ENCODE peak calls at places on chromosomes 2 and 18, in nine cellular contexts. One of them, this sample, is unnamed.

GRCh38 chr2:11212645-11213044 is 57.4 kb downstream of the SLC66A3 start:
- DNase-seq in astrocyte: peak
- DNase-seq in uterus: no peak
- DNase-seq in breast epithelium: no peak
- DNase-seq in CD8-positive, alpha-beta T cell: no peak
- DNase-seq in Panc1: no peak
- DNase-seq in aorta: no peak
- DNase-seq in thoracic aorta: no peak
- DNase-seq in mesenchymal stem cell: no peak
- DNase-seq in this sample: no peak

GRCh38 chr2:223465793-223466192 is 136.4 kb downstream of the SCG2 start:
- DNase-seq in CD8-positive, alpha-beta T cell: no peak
- DNase-seq in mesenchymal stem cell: peak
- DNase-seq in breast epithelium: peak
- DNase-seq in uterus: peak
- DNase-seq in Panc1: no peak
- DNase-seq in aorta: peak
- DNase-seq in astrocyte: peak
- DNase-seq in thoracic aorta: peak
- DNase-seq in this sample: peak

GRCh38 chr2:171013851-171014250 is 84.8 kb downstream of the GORASP2 start:
- DNase-seq in mesenchymal stem cell: no peak
- DNase-seq in thoracic aorta: no peak
- DNase-seq in aorta: no peak
- DNase-seq in breast epithelium: no peak
- DNase-seq in CD8-positive, alpha-beta T cell: no peak
- DNase-seq in Panc1: no peak
- DNase-seq in uterus: no peak
- DNase-seq in astrocyte: no peak
- DNase-seq in this sample: no peak

GRCh38 chr18:7232218-7232617 is 1.3 kb downstream of the LRRC30 start:
- DNase-seq in Panc1: no peak
- DNase-seq in breast epithelium: no peak
- DNase-seq in thoracic aorta: no peak
- DNase-seq in aorta: no peak
- DNase-seq in astrocyte: no peak
- DNase-seq in mesenchymal stem cell: no peak
- DNase-seq in CD8-positive, alpha-beta T cell: no peak
- DNase-seq in uterus: no peak
- DNase-seq in this sample: no peak

GRCh38 chr18:62717850-62718229 is 2.5 kb downstream of the PHLPP1 start:
- DNase-seq in mesenchymal stem cell: peak
- DNase-seq in astrocyte: peak
- DNase-seq in thoracic aorta: no peak
- DNase-seq in CD8-positive, alpha-beta T cell: no peak
- DNase-seq in breast epithelium: no peak
- DNase-seq in uterus: no peak
- DNase-seq in aorta: no peak
- DNase-seq in Panc1: no peak
- DNase-seq in this sample: no peak

GRCh38 chr18:8998481-8999217 is 103.8 kb upstream of the NDUFV2 start:
- DNase-seq in astrocyte: peak
- DNase-seq in uterus: no peak
- DNase-seq in CD8-positive, alpha-beta T cell: no peak
- DNase-seq in thoracic aorta: no peak
- DNase-seq in Panc1: no peak
- DNase-seq in breast epithelium: no peak
- DNase-seq in mesenchymal stem cell: no peak
- DNase-seq in aorta: no peak
- DNase-seq in this sample: no peak

GRCh38 chr2:29455202-29455885 is 340.1 kb downstream of the CLIP4 start:
- DNase-seq in CD8-positive, alpha-beta T cell: no peak
- DNase-seq in breast epithelium: no peak
- DNase-seq in mesenchymal stem cell: peak
- DNase-seq in uterus: no peak
- DNase-seq in aorta: no peak
- DNase-seq in thoracic aorta: no peak
- DNase-seq in astrocyte: no peak
- DNase-seq in Panc1: no peak
- DNase-seq in this sample: no peak

GRCh38 chr2:98333922-98334321 is 12.3 kb upstream of the CNGA3 start:
- DNase-seq in CD8-positive, alpha-beta T cell: no peak
- DNase-seq in Panc1: no peak
- DNase-seq in breast epithelium: no peak
- DNase-seq in thoracic aorta: no peak
- DNase-seq in uterus: no peak
- DNase-seq in astrocyte: peak
- DNase-seq in aorta: no peak
- DNase-seq in mesenchymal stem cell: no peak
- DNase-seq in this sample: no peak

GRCh38 chr2:176967911-176968451 is 244.6 kb upstream of the HNRNPA3 start:
- DNase-seq in uterus: no peak
- DNase-seq in aorta: no peak
- DNase-seq in thoracic aorta: no peak
- DNase-seq in Panc1: no peak
- DNase-seq in mesenchymal stem cell: no peak
- DNase-seq in CD8-positive, alpha-beta T cell: no peak
- DNase-seq in breast epithelium: no peak
- DNase-seq in astrocyte: no peak
- DNase-seq in this sample: no peak

GRCh38 chr18:78986018-78986481 is 6.4 kb downstream of the SALL3 start:
- DNase-seq in mesenchymal stem cell: no peak
- DNase-seq in breast epithelium: no peak
- DNase-seq in uterus: no peak
- DNase-seq in thoracic aorta: no peak
- DNase-seq in CD8-positive, alpha-beta T cell: no peak
- DNase-seq in Panc1: peak
- DNase-seq in aorta: no peak
- DNase-seq in astrocyte: peak
- DNase-seq in this sample: no peak

GRCh38 chr2:142582317-142582716 is 295.1 kb upstream of the KYNU start:
- DNase-seq in breast epithelium: no peak
- DNase-seq in CD8-positive, alpha-beta T cell: no peak
- DNase-seq in Panc1: no peak
- DNase-seq in thoracic aorta: no peak
- DNase-seq in aorta: no peak
- DNase-seq in mesenchymal stem cell: no peak
- DNase-seq in uterus: no peak
- DNase-seq in astrocyte: no peak
- DNase-seq in this sample: no peak

GRCh38 chr2:55555977-55556376 is 36.5 kb downstream of the CFAP36 start:
- DNase-seq in CD8-positive, alpha-beta T cell: no peak
- DNase-seq in breast epithelium: no peak
- DNase-seq in thoracic aorta: no peak
- DNase-seq in Panc1: no peak
- DNase-seq in mesenchymal stem cell: peak
- DNase-seq in astrocyte: peak
- DNase-seq in aorta: no peak
- DNase-seq in uterus: no peak
- DNase-seq in this sample: no peak

GRCh38 chr2:114550895-114551793 is 108.7 kb downstream of the DPP10 start:
- DNase-seq in uterus: peak
- DNase-seq in Panc1: peak
- DNase-seq in aorta: peak
- DNase-seq in breast epithelium: peak
- DNase-seq in CD8-positive, alpha-beta T cell: no peak
- DNase-seq in astrocyte: peak
- DNase-seq in thoracic aorta: no peak
- DNase-seq in mesenchymal stem cell: peak
- DNase-seq in this sample: peak

GRCh38 chr2:133418671-133419070 is 149.6 kb downstream of the NCKAP5 start:
- DNase-seq in uterus: no peak
- DNase-seq in Panc1: no peak
- DNase-seq in CD8-positive, alpha-beta T cell: no peak
- DNase-seq in thoracic aorta: no peak
- DNase-seq in breast epithelium: no peak
- DNase-seq in aorta: no peak
- DNase-seq in astrocyte: peak
- DNase-seq in mesenchymal stem cell: peak
- DNase-seq in this sample: no peak

GRCh38 chr2:64391459-64391858 is 62.5 kb upstream of the LGALSL start:
- DNase-seq in thoracic aorta: no peak
- DNase-seq in CD8-positive, alpha-beta T cell: no peak
- DNase-seq in breast epithelium: no peak
- DNase-seq in aorta: no peak
- DNase-seq in Panc1: no peak
- DNase-seq in astrocyte: no peak
- DNase-seq in mesenchymal stem cell: peak
- DNase-seq in uterus: no peak
- DNase-seq in this sample: no peak

GRCh38 chr2:100292022-100292580 is 30.2 kb downstream of the LONRF2 start:
- DNase-seq in mesenchymal stem cell: peak
- DNase-seq in uterus: peak
- DNase-seq in CD8-positive, alpha-beta T cell: peak
- DNase-seq in Panc1: peak
- DNase-seq in astrocyte: peak
- DNase-seq in thoracic aorta: no peak
- DNase-seq in aorta: no peak
- DNase-seq in breast epithelium: peak
- DNase-seq in this sample: no peak

GRCh38 chr2:39289609-39290008 is 45.8 kb upstream of the CDKL4 start:
- DNase-seq in thoracic aorta: no peak
- DNase-seq in Panc1: no peak
- DNase-seq in astrocyte: peak
- DNase-seq in CD8-positive, alpha-beta T cell: no peak
- DNase-seq in mesenchymal stem cell: no peak
- DNase-seq in breast epithelium: no peak
- DNase-seq in aorta: no peak
- DNase-seq in uterus: no peak
- DNase-seq in this sample: no peak

GRCh38 chr2:25168256-25169072 is at the start of gene POMC:
- DNase-seq in aorta: no peak
- DNase-seq in Panc1: no peak
- DNase-seq in uterus: no peak
- DNase-seq in CD8-positive, alpha-beta T cell: peak
- DNase-seq in breast epithelium: no peak
- DNase-seq in mesenchymal stem cell: peak
- DNase-seq in thoracic aorta: no peak
- DNase-seq in astrocyte: peak
- DNase-seq in this sample: peak

GRCh38 chr2:671787-672605 is 5.2 kb downstream of the TMEM18 start:
- DNase-seq in CD8-positive, alpha-beta T cell: no peak
- DNase-seq in astrocyte: no peak
- DNase-seq in Panc1: no peak
- DNase-seq in breast epithelium: no peak
- DNase-seq in thoracic aorta: no peak
- DNase-seq in aorta: no peak
- DNase-seq in uterus: no peak
- DNase-seq in mesenchymal stem cell: no peak
- DNase-seq in this sample: no peak

DNA sequence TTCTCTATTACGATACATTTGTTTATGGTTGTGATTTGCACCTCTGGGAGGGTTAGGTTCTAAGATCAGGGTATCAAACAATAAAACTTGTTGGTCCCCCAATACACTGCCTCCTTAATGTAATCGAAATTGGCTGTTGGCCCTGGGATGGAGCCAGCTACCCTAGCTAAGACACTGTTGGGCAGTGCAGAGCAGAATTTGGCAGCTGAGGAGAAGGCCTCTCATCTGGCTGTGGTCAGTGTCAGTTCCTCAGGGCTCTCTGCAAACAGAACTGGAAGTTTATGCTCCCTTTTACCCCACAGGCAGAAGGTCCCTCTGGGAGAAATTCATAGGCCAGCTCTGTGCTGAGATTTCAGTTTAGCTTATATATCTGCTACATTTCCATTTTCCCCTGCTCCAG is 8.6 kb upstream of the HAAO start:
- DNase-seq in astrocyte: no peak
- DNase-seq in mesenchymal stem cell: no peak
- DNase-seq in aorta: no peak
- DNase-seq in uterus: no peak
- DNase-seq in CD8-positive, alpha-beta T cell: no peak
- DNase-seq in Panc1: no peak
- DNase-seq in thoracic aorta: no peak
- DNase-seq in breast epithelium: no peak
- DNase-seq in this sample: no peak
- H3K27ac ChIP-seq in astrocyte: no peak
- H3K27ac ChIP-seq in mesenchymal stem cell: no peak
- H3K27ac ChIP-seq in aorta: peak
- H3K27ac ChIP-seq in uterus: no peak
- H3K27ac ChIP-seq in CD8-positive, alpha-beta T cell: no peak
- H3K27ac ChIP-seq in Panc1: no peak
- H3K27ac ChIP-seq in thoracic aorta: peak
- H3K27ac ChIP-seq in breast epithelium: no peak
- H3K27ac ChIP-seq in this sample: no peak

DNA sequence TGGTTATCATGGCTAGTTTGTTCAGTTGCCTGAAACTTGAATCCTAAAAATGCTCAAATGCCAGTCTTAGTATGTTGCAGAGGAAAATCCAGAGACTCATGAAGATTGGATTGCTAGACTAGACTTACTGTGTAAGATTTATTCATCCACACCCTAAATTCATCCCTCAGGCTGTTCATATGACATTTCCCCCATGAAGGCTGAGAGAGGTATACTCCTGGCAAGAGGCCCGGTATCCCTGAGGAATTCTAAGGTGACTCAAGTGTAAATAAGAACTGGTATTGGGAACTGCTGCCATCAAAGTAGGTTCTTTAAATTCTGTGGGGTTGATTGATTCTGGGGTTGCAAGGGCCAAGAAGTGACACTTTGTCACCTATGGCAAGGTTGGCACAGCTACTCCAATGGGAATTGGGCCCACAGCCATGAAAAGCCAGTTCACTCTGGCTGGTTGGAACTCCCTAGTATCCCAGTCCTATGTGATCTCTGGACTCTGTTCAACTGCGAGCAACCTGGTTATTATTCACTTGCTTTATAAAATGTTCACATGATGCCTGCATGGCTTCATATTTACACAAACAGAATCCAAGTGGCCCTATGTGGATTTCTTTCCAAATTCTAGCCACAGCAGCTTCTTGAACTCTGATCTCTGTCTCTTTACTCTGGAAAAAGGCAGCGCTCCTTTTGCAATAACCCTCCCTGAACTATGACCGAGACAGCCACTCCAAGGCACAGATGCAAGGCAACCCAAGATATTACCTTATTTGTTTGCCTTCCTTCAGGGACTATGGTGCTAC is 429.1 kb downstream of the CBLN2 start:
- DNase-seq in uterus: no peak
- DNase-seq in thoracic aorta: no peak
- DNase-seq in CD8-positive, alpha-beta T cell: no peak
- DNase-seq in Panc1: no peak
- DNase-seq in breast epithelium: peak
- DNase-seq in aorta: no peak
- DNase-seq in astrocyte: no peak
- DNase-seq in mesenchymal stem cell: no peak
- DNase-seq in this sample: no peak
- H3K4me3 ChIP-seq in uterus: no peak
- H3K4me3 ChIP-seq in thoracic aorta: no peak
- H3K4me3 ChIP-seq in CD8-positive, alpha-beta T cell: no peak
- H3K4me3 ChIP-seq in Panc1: no peak
- H3K4me3 ChIP-seq in breast epithelium: no peak
- H3K4me3 ChIP-seq in aorta: no peak
- H3K4me3 ChIP-seq in astrocyte: no peak
- H3K4me3 ChIP-seq in mesenchymal stem cell: no peak
- H3K4me3 ChIP-seq in this sample: no peak

GRCh38 chr2:19774788-19775156 is 127.0 kb downstream of the TTC32 start:
- DNase-seq in CD8-positive, alpha-beta T cell: no peak
- DNase-seq in mesenchymal stem cell: no peak
- DNase-seq in thoracic aorta: no peak
- DNase-seq in Panc1: no peak
- DNase-seq in astrocyte: no peak
- DNase-seq in aorta: no peak
- DNase-seq in breast epithelium: no peak
- DNase-seq in uterus: no peak
- DNase-seq in this sample: no peak
- H3K27ac ChIP-seq in CD8-positive, alpha-beta T cell: no peak
- H3K27ac ChIP-seq in mesenchymal stem cell: peak
- H3K27ac ChIP-seq in thoracic aorta: peak
- H3K27ac ChIP-seq in Panc1: no peak
- H3K27ac ChIP-seq in astrocyte: no peak
- H3K27ac ChIP-seq in aorta: no peak
- H3K27ac ChIP-seq in breast epithelium: no peak
- H3K27ac ChIP-seq in uterus: no peak
- H3K27ac ChIP-seq in this sample: no peak

GRCh38 chr2:187514930-187515329 is 39.3 kb downstream of the TFPI start:
- DNase-seq in mesenchymal stem cell: no peak
- DNase-seq in thoracic aorta: no peak
- DNase-seq in aorta: no peak
- DNase-seq in astrocyte: no peak
- DNase-seq in Panc1: no peak
- DNase-seq in CD8-positive, alpha-beta T cell: no peak
- DNase-seq in uterus: no peak
- DNase-seq in breast epithelium: no peak
- DNase-seq in this sample: no peak
- H3K4me3 ChIP-seq in mesenchymal stem cell: no peak
- H3K4me3 ChIP-seq in thoracic aorta: no peak
- H3K4me3 ChIP-seq in aorta: no peak
- H3K4me3 ChIP-seq in astrocyte: no peak
- H3K4me3 ChIP-seq in Panc1: no peak
- H3K4me3 ChIP-seq in CD8-positive, alpha-beta T cell: no peak
- H3K4me3 ChIP-seq in uterus: no peak
- H3K4me3 ChIP-seq in breast epithelium: no peak
- H3K4me3 ChIP-seq in this sample: no peak